ENCODE peak calls at places on chromosome 15, in eight cellular contexts. V, Y, M, U, I, P, O and Z are unnamed samples.

GRCh38 chr15:59591372-59591771 is 20.2 kb upstream of the GCNT3 start:
- DNase-seq in V (no peak), Y (no peak), M (no peak), U (no peak), I (no peak), P (no peak), O (no peak), Z (no peak)

GRCh38 chr15:77015651-77016320 is 20.9 kb downstream of the PSTPIP1 start:
- DNase-seq in V (no peak), Y (no peak), M (no peak), U (no peak), I (no peak), P (no peak), O (no peak), Z (no peak)

GRCh38 chr15:56804908-56805307 is 71.6 kb upstream of the ZNF280D start:
- DNase-seq in V (no peak), Y (no peak), M (no peak), U (no peak), I (no peak), P (no peak), O (no peak), Z (no peak)

GRCh38 chr15:59335197-59335786 is 37.4 kb downstream of the MYO1E start:
- DNase-seq in V (no peak), Y (no peak), M (no peak), U (no peak), I (no peak), P (no peak), O (no peak), Z (no peak)

GRCh38 chr15:74399511-74400312 is 32.3 kb upstream of the CYP11A1 start:
- DNase-seq in V (peak; percentile 65), Y (peak; percentile 87), M (no peak), U (peak; percentile 84), I (peak; percentile 92), P (peak; percentile 48), O (peak; percentile 45), Z (no peak)

GRCh38 chr15:78316211-78317077 is 17.0 kb upstream of the SKIC8 start:
- DNase-seq in V (no peak), Y (no peak), M (peak; percentile 78), U (no peak), I (no peak), P (no peak), O (no peak), Z (no peak)

GRCh38 chr15:75921732-75922703 is 18.3 kb downstream of the FBXO22 start:
- DNase-seq in V (peak; percentile 46), Y (peak; percentile 70), M (no peak), U (no peak), I (no peak), P (no peak), O (peak; percentile 80), Z (no peak)

GRCh38 chr15:78290222-78290621 is 9.2 kb downstream of the SKIC8 start:
- DNase-seq in V (no peak), Y (no peak), M (no peak), U (no peak), I (no peak), P (no peak), O (no peak), Z (no peak)